ENCODE peak calls at places on chromosome 2, in seven cellular contexts. R is CD4-positive, alpha-beta T cell; S is MM.1S; C is heart left ventricle; A is PC-9; L is Panc1; T is uterus. Y is an unnamed sample.

GRCh38 chr2:128327180-128327964 is 8.7 kb upstream of the HS6ST1 start:
- DNase-seq in T (no peak), R (no peak), S (no peak), A (no peak), C (no peak), L (no peak), Y (no peak)

GRCh38 chr2:107312240-107312639 is 426.3 kb upstream of the ST6GAL2 start:
- DNase-seq in T (no peak), R (no peak), A (no peak), C (no peak), L (no peak), S (no peak), Y (no peak)

GRCh38 chr2:65604246-65604645 is 171.8 kb upstream of the SPRED2 start:
- DNase-seq in A (no peak), L (no peak), R (no peak), C (no peak), S (no peak), T (no peak), Y (no peak)

GRCh38 chr2:89833116-89833779 is 1141.8 kb downstream of the RPIA start:
- DNase-seq in L (no peak), A (no peak), C (no peak), R (no peak), S (no peak), T (no peak), Y (no peak)

GRCh38 chr2:62055724-62056336 is 140.1 kb upstream of the B3GNT2 start:
- DNase-seq in R (no peak), T (no peak), C (no peak), L (no peak), A (no peak), S (no peak), Y (no peak)

GRCh38 chr2:226800941-226801784 is 1.5 kb upstream of the IRS1 start:
- DNase-seq in A (peak; percentile 41), L (no peak), S (peak; percentile 89), C (peak; percentile 88), R (peak; percentile 62), T (peak; percentile 91), Y (no peak)

GRCh38 chr2:118970396-118971135 is 28.6 kb downstream of the MARCO start:
- DNase-seq in T (no peak), S (no peak), L (no peak), R (no peak), A (no peak), C (peak; percentile 77), Y (no peak)

GRCh38 chr2:140998577-140998976 is 1132.2 kb downstream of the LRP1B start:
- DNase-seq in S (no peak), C (no peak), A (no peak), T (no peak), R (no peak), L (no peak), Y (no peak)

GRCh38 chr2:148674063-148675020 is 29.8 kb downstream of the EPC2 start:
- DNase-seq in S (peak; percentile 57), R (peak; percentile 6), C (no peak), L (no peak), A (peak; percentile 11), T (no peak), Y (peak; percentile 38)

GRCh38 chr2:222791946-222792649 is 68.7 kb upstream of the ACSL3 start:
- DNase-seq in R (no peak), L (no peak), A (no peak), S (no peak), T (peak; percentile 14), C (peak; percentile 73), Y (no peak)

GRCh38 chr2:232628466-232629200 is 4.8 kb upstream of the EFHD1 start:
- DNase-seq in R (no peak), S (no peak), L (no peak), A (no peak), C (peak; percentile 83), T (peak; percentile 87), Y (no peak)

GRCh38 chr2:233468047-233468745 is 98.4 kb downstream of the USP40 start:
- DNase-seq in C (no peak), S (no peak), A (no peak), R (no peak), L (no peak), T (no peak), Y (no peak)

GRCh38 chr2:238263204-238264071 is 23.6 kb upstream of the HES6 start:
- DNase-seq in T (peak; percentile 93), S (peak; percentile 93), A (peak; percentile 87), R (peak; percentile 74), L (no peak), C (peak; percentile 93), Y (peak; percentile 88)

GRCh38 chr2:238264072-238264460 is 24.2 kb upstream of the HES6 start:
- DNase-seq in S (no peak), R (no peak), A (no peak), T (no peak), C (peak; percentile 49), L (no peak), Y (no peak)

GRCh38 chr2:238267341-238267710 is 21.1 kb downstream of the PER2 start:
- DNase-seq in C (peak; percentile 53), T (no peak), R (no peak), L (no peak), A (no peak), S (no peak), Y (no peak)

GRCh38 chr2:238267884-238268680 is 20.3 kb downstream of the PER2 start:
- DNase-seq in T (no peak), S (no peak), R (no peak), L (no peak), C (peak; percentile 24), A (no peak), Y (no peak)

DNA sequence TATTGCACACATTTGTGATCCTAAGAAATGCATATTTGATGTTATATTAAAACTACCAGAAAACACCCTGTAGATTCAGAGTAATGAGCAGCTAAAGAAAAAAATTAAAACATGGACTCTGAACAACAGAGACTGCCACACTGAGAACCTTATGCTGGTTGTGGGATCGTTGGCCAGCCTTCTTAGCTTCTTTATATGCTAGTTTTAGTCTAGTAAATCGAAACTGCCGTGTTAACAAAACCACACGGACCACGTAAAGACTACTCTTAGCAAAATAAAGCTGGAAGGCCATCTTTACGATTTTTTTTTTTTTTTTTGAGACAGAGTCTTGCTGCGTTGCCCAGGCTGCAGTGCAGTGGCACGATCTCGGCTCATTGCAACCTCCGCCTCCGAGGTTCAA is 22.8 kb downstream of the PER2 start:
- DNase-seq in A (no peak), S (peak; percentile 93), C (peak; percentile 33), L (no peak), T (no peak), R (no peak), Y (no peak)
- H3K27me3 ChIP-seq in A (no peaks in the 10 kb centered on the region), S (no peaks in the 10 kb centered on the region), C (no peaks in the 10 kb centered on the region), L (no peaks in the 10 kb centered on the region), T (no peaks in the 10 kb centered on the region), R (no peaks in the 10 kb centered on the region), Y (no peaks in the 10 kb centered on the region)

GRCh38 chr2:8413589-8414135 is 268.2 kb upstream of the ID2 start:
- DNase-seq in T (peak; percentile 34), A (no peak), L (no peak), R (no peak), S (no peak), C (no peak), Y (no peak)
- H3K27ac ChIP-seq in T (no peak overlapping the region), A (no peak overlapping the region), L (no peak overlapping the region), R (no peak overlapping the region), S (no peak overlapping the region), C (no peak overlapping the region), Y (no peak overlapping the region)

GRCh38 chr2:235561450-235561849 is 67.6 kb downstream of the AGAP1 start:
- DNase-seq in A (no peak), C (no peak), L (no peak), T (no peak), R (no peak), S (no peak), Y (no peak)
- TF ChIP-seq CTCF in A (no peak), C (no peak), L (no peak), T (no peak), R (no peak), S (no peak), Y (no peak)

GRCh38 chr2:26605969-26606846 is 35.0 kb downstream of the CIB4 start:
- DNase-seq in R (no peak), S (no peak), A (no peak), L (no peak), T (peak; percentile 27), C (no peak), Y (no peak)
- H3K27me3 ChIP-seq in R (peaks cover 12% of the 10 kb centered on the region), S (peaks cover 98% of the 10 kb centered on the region), A (no peaks in the 10 kb centered on the region), L (peaks cover 7% of the 10 kb centered on the region), T (no peaks in the 10 kb centered on the region), C (peaks cover 24% of the 10 kb centered on the region), Y (peaks cover 48% of the 10 kb centered on the region)

GRCh38 chr2:37344453-37345361 is at the start of gene QPCT:
- DNase-seq in S (peak; percentile 91), A (peak; percentile 49), R (peak; percentile 47), L (no peak), C (peak; percentile 80), T (peak; percentile 61), Y (no peak)
- H3K27ac ChIP-seq in S (peak within 1 kb of the TSS; percentile 96), A (no peak within 1 kb of the TSS), R (no peak within 1 kb of the TSS), L (no peak within 1 kb of the TSS), C (peak within 1 kb of the TSS; percentile 43), T (peak within 1 kb of the TSS; percentile 87), Y (no peak within 1 kb of the TSS)

GRCh38 chr2:31333527-31334183 is 80.9 kb downstream of the XDH start:
- DNase-seq in C (peak; percentile 83), R (peak; percentile 72), T (peak; percentile 59), A (peak; percentile 74), S (peak; percentile 85), L (peak; percentile 66), Y (peak; percentile 68)
- TF ChIP-seq CTCF in C (peak; percentile 96), R (peak; percentile 94), T (peak; percentile 65), A (peak; percentile 97), S (peak; percentile 99), L (peak; percentile 91), Y (peak; percentile 98)